ENCODE peak calls at places on chromosomes 3 and 15, in four cellular contexts. E is left lung, C is breast epithelium, O is right cardiac atrium. R is an unnamed sample. For H3K4me1 and H3K9me3, the result is how much of the 10 kb centered on the place peaks cover.

GRCh38 chr3:29642393-29643033 is 361.6 kb downstream of the RBMS3 start:
- DNase-seq in E (no peak), C (no peak), O (no peak), R (peak)

GRCh38 chr15:52331490-52332240 is 36.1 kb upstream of the MYO5C start:
- DNase-seq in O (no peak), C (peak), E (no peak), R (peak)

GRCh38 chr15:43230640-43231115 is 9.9 kb upstream of the EPB42 start:
- DNase-seq in O (no peak), E (no peak), C (no peak), R (no peak)

GRCh38 chr3:36164400-36164799 is 215.9 kb upstream of the STAC start:
- DNase-seq in C (no peak), O (no peak), E (no peak), R (no peak)

GRCh38 chr15:36622247-36622795 is 42.9 kb downstream of the CDIN1 start:
- DNase-seq in O (no peak), E (no peak), C (no peak), R (no peak)

GRCh38 chr3:8423307-8423706 is 78.3 kb upstream of the LMCD1 start:
- DNase-seq in E (no peak), O (no peak), C (no peak), R (no peak)

GRCh38 chr15:45642203-45642932 is 7.5 kb downstream of the SQOR start:
- DNase-seq in E (no peak), C (no peak), O (peak), R (peak)

GRCh38 chr3:53258600-53259426 is 3.0 kb upstream of the TKT start:
- DNase-seq in O (no peak), E (no peak), C (no peak), R (no peak)

GRCh38 chr3:134659391-134660045 is 8.7 kb upstream of the KY start:
- DNase-seq in O (no peak), E (no peak), C (no peak), R (no peak)

GRCh38 chr15:85693277-85693676 is 101.4 kb downstream of the KLHL25 start:
- DNase-seq in O (no peak), C (no peak), E (no peak), R (no peak)

GRCh38 chr15:88604381-88604951 is 16.7 kb upstream of the AEN start:
- DNase-seq in C (no peak), O (peak), E (no peak), R (no peak)

GRCh38 chr15:65395567-65396185 is 17.9 kb upstream of the IGDCC3 start:
- DNase-seq in C (no peak), E (no peak), O (no peak), R (no peak)

GRCh38 chr3:160400048-160400630 is 689 bp downstream of the SMC4 start:
- DNase-seq in O (peak), E (peak), C (peak), R (peak)

GRCh38 chr3:195097331-195098255 is 173.4 kb downstream of the XXYLT1 start:
- DNase-seq in E (no peak), O (no peak), C (no peak), R (no peak)

GRCh38 chr3:154125378-154126030 is 4.3 kb downstream of the ARHGEF26 start:
- DNase-seq in C (no peak), E (no peak), O (no peak), R (no peak)

GRCh38 chr3:86929046-86929445 is 61.9 kb downstream of the VGLL3 start:
- DNase-seq in E (no peak), C (no peak), O (no peak), R (no peak)

GRCh38 chr3:66014056-66014455 is 24.7 kb downstream of the MAGI1 start:
- DNase-seq in O (no peak), C (no peak), E (no peak), R (no peak)

GRCh38 chr3:50268703-50269451 is at the start of gene SEMA3B:
- DNase-seq in C (peak), O (peak), E (peak), R (peak)

GRCh38 chr3:168622795-168623194 is 527.1 kb upstream of the GOLIM4 start:
- DNase-seq in E (no peak), C (no peak), O (no peak), R (no peak)
- H3K4me1 ChIP-seq in E (under half), C (under half), O (under half), R (under half)

GRCh38 chr15:26954403-26954802 is 16.6 kb upstream of the GABRG3 start:
- DNase-seq in E (no peak), C (no peak), O (no peak), R (no peak)
- H3K9me3 ChIP-seq in E (under half), C (under half), O (under half), R (under half)

GRCh38 chr3:127721536-127721935 is 48.8 kb downstream of the ABTB1 start:
- DNase-seq in E (no peak), C (no peak), O (no peak), R (no peak)
- H3K4me1 ChIP-seq in E (under half), C (under half), O (under half), R (under half)

DNA sequence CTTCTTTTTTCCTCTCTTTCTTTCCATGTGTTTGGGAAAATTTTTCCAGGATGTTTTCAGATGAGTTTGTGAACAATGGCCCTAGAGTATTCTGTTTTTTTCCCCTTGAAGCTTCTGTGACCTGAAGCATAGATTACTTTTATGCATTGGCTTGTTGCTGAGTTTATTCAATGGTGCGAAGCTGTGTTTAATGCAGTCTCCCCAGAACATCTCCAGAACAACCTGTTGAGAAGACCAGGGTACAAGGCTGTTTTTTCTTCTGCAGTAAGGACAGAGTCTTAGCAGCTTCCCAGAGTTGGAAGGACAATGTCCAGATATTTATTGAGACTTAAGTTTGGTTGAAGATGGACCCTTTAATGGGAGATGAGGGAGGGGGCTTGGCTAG is 295.6 kb downstream of the LRTM1 start:
- DNase-seq in O (no peak), E (no peak), C (no peak), R (no peak)
- H3K9me3 ChIP-seq in O (under half), E (under half), C (under half), R (under half)

GRCh38 chr3:187929115-187929828 is 184.0 kb upstream of the BCL6 start:
- DNase-seq in C (no peak), O (no peak), E (no peak), R (no peak)

GRCh38 chr3:187931111-187931510 is 185.8 kb upstream of the BCL6 start:
- DNase-seq in E (no peak), O (no peak), C (no peak), R (no peak)

GRCh38 chr3:187930021-187930420 is 184.8 kb upstream of the BCL6 start:
- DNase-seq in O (no peak), E (no peak), C (peak), R (no peak)

GRCh38 chr3:187932530-187932929 is 187.3 kb upstream of the BCL6 start:
- DNase-seq in O (no peak), C (no peak), E (no peak), R (no peak)

DNA sequence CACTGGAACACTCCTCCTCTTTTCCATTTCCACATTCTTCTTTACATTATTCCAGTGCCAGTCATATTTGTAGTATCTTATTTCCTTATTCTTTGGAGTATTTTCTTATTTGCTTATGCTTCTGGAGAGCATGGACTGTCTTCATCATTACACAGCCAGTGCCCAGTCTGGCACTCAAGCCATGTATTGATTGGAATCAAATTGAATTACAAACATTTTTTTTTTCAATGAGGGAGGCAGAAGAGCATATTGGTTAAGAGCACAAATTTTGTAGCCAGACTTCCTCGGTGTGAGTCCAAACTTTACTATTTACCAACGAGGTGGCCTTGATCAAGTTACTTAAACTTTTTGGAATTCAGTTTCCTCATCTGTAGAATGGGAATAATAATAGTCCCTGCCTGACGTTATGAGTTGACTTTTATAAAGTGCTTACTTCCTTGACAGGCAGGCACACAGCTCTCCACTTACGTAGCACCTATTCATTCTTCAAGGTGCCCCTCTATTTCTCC is 186.6 kb upstream of the BCL6 start:
- DNase-seq in C (no peak), O (no peak), E (no peak), R (no peak)
- H3K4me1 ChIP-seq in C (under half), O (under half), E (under half), R (under half)

GRCh38 chr15:94509259-94509658 is 277.9 kb downstream of the MCTP2 start:
- DNase-seq in E (no peak), O (no peak), C (no peak), R (no peak)
- H3K9me3 ChIP-seq in E (under half), O (under half), C (under half), R (under half)

R was measured in adrenal gland.